ENCODE peak calls at places on chromosomes 16 and 17, in four cellular contexts. L is Caco-2, A is AG04450, R is gastrocnemius medialis. J is an unnamed sample.

GRCh38 chr17:4539025-4539424 is 16.2 kb downstream of the MYBBP1A start:
- DNase-seq in L (no peak), A (no peak), R (no peak), J (no peak)

GRCh38 chr17:49187301-49187700 is 23.1 kb downstream of the GNGT2 start:
- DNase-seq in L (no peak), A (no peak), R (no peak), J (no peak)

GRCh38 chr16:8928467-8928957 is 35.2 kb downstream of the USP7 start:
- DNase-seq in L (no peak), A (peak), R (no peak), J (peak)

GRCh38 chr17:17433260-17433659 is 43.5 kb upstream of the MED9 start:
- DNase-seq in L (no peak), A (no peak), R (no peak), J (peak)

GRCh38 chr16:20181949-20182348 is 108.3 kb upstream of the GPR139 start:
- DNase-seq in L (no peak), A (no peak), R (no peak), J (no peak)

GRCh38 chr16:70529051-70529777 is 5.6 kb downstream of the SF3B3 start:
- DNase-seq in L (peak), A (no peak), R (no peak), J (peak)

GRCh38 chr17:10743316-10744009 is 13.6 kb upstream of the TMEM220 start:
- DNase-seq in L (no peak), A (no peak), R (no peak), J (peak)

GRCh38 chr16:54063374-54063773 is 223.2 kb downstream of the IRX3 start:
- DNase-seq in L (no peak), A (no peak), R (no peak), J (no peak)

GRCh38 chr16:9351841-9352434 is 260.5 kb downstream of the HAPSTR1 start:
- DNase-seq in L (no peak), A (no peak), R (no peak), J (no peak)

GRCh38 chr17:79224903-79225302 is 150.3 kb downstream of the ENGASE start:
- DNase-seq in L (no peak), A (no peak), R (no peak), J (no peak)

GRCh38 chr17:48228720-48229119 is 121.2 kb downstream of the SNX11 start:
- DNase-seq in L (no peak), A (no peak), R (no peak), J (no peak)

GRCh38 chr17:57965521-57966160 is 10.4 kb upstream of the CUEDC1 start:
- DNase-seq in L (no peak), A (no peak), R (no peak), J (no peak)

GRCh38 chr16:19706846-19707245 is 11.2 kb downstream of the KNOP1 start:
- DNase-seq in L (no peak), A (no peak), R (no peak), J (no peak)

GRCh38 chr16:54126907-54127306 is 159.7 kb downstream of the IRX3 start:
- DNase-seq in L (no peak), A (no peak), R (no peak), J (no peak)

GRCh38 chr17:19388791-19389190 is 1.8 kb upstream of the MFAP4 start:
- DNase-seq in L (no peak), A (no peak), R (no peak), J (no peak)

GRCh38 chr16:85029413-85029794 is 1.8 kb downstream of the KIAA0513 start:
- DNase-seq in L (peak), A (no peak), R (no peak), J (no peak)

GRCh38 chr17:80455784-80456183 is 20.6 kb downstream of the NPTX1 start:
- DNase-seq in L (no peak), A (no peak), R (no peak), J (no peak)
- H3K4me3 ChIP-seq in L (peak), A (no peak), R (peak), J (no peak)

GRCh38 chr16:11668590-11669379 is 530 bp downstream of the SNN start:
- DNase-seq in L (no peak), A (no peak), R (peak), J (no peak)

GRCh38 chr16:11671271-11671670 is 3.0 kb downstream of the SNN start:
- DNase-seq in L (no peak), A (no peak), R (no peak), J (no peak)

GRCh38 chr16:11671676-11672075 is 3.4 kb downstream of the SNN start:
- DNase-seq in L (no peak), A (no peak), R (peak), J (no peak)

GRCh38 chr16:11669380-11670146 is 1.3 kb downstream of the SNN start:
- DNase-seq in L (no peak), A (no peak), R (peak), J (no peak)

GRCh38 chr16:11670171-11671131 is 2.2 kb downstream of the SNN start:
- DNase-seq in L (no peak), A (no peak), R (peak), J (no peak)
- H3K4me3 ChIP-seq in L (no peak), A (peak), R (peak), J (no peak)

GRCh38 chr17:74748279-74748528 is 224 bp upstream of the NHERF1 start:
- DNase-seq in L (no peak), A (no peak), R (no peak), J (no peak)
- H3K4me3 ChIP-seq in L (peak), A (peak), R (peak), J (peak)

GRCh38 chr17:42187833-42188232 is 2.6 kb upstream of the HCRT start:
- DNase-seq in L (no peak), A (no peak), R (no peak), J (no peak)

GRCh38 chr17:42184717-42185496 is at the start of gene HCRT:
- DNase-seq in L (no peak), A (no peak), R (no peak), J (no peak)

GRCh38 chr17:42182927-42183734 is 2.1 kb downstream of the HCRT start:
- DNase-seq in L (no peak), A (peak), R (no peak), J (no peak)

GRCh38 chr17:42183741-42184711 is 1.2 kb downstream of the HCRT start:
- DNase-seq in L (peak), A (peak), R (peak), J (peak)

GRCh38 chr17:42185497-42185860 is 227 bp upstream of the HCRT start:
- DNase-seq in L (no peak), A (no peak), R (no peak), J (no peak)
- H3K4me3 ChIP-seq in L (no peak), A (no peak), R (no peak), J (no peak)

GRCh38 chr16:4767872-4768548 is 1.0 kb upstream of the ZNF500 start:
- DNase-seq in L (peak), A (no peak), R (peak), J (no peak)

GRCh38 chr16:4771646-4772045 is 4.7 kb upstream of the ZNF500 start:
- DNase-seq in L (no peak), A (no peak), R (no peak), J (no peak)

GRCh38 chr16:4769306-4769638 is 2.3 kb upstream of the ZNF500 start:
- DNase-seq in L (no peak), A (no peak), R (no peak), J (no peak)

GRCh38 chr16:4766875-4767628 is at the start of gene ZNF500:
- DNase-seq in L (peak), A (peak), R (peak), J (peak)

GRCh38 chr16:4768549-4769305 is 1.8 kb upstream of the ZNF500 start:
- DNase-seq in L (peak), A (peak), R (peak), J (peak)
- H3K4me3 ChIP-seq in L (peak), A (peak), R (peak), J (peak)